ENCODE peak calls at places on chromosomes 7 and 10, in five cellular contexts. One of them, this sample, is unnamed.

GRCh38 chr10:91032614-91033248 is 111.8 kb upstream of the ANKRD1 start:
- DNase-seq in WTC11: no peak
- DNase-seq in GM13977: no peak
- DNase-seq in heart left ventricle: peak; percentile 48
- DNase-seq in left ventricle myocardium inferior: no peak
- DNase-seq in this sample: no peak

GRCh38 chr10:58023341-58024073 is 244.2 kb downstream of the IPMK start:
- DNase-seq in WTC11: no peak
- DNase-seq in heart left ventricle: no peak
- DNase-seq in left ventricle myocardium inferior: no peak
- DNase-seq in GM13977: no peak
- DNase-seq in this sample: no peak

GRCh38 chr10:15197276-15197675 is 28.8 kb upstream of the NMT2 start:
- DNase-seq in heart left ventricle: no peak
- DNase-seq in left ventricle myocardium inferior: no peak
- DNase-seq in WTC11: no peak
- DNase-seq in GM13977: no peak
- DNase-seq in this sample: no peak

GRCh38 chr7:83111391-83111790 is 51.3 kb downstream of the PCLO start:
- DNase-seq in GM13977: no peak
- DNase-seq in left ventricle myocardium inferior: no peak
- DNase-seq in heart left ventricle: no peak
- DNase-seq in WTC11: no peak
- DNase-seq in this sample: no peak

GRCh38 chr10:61836233-61836887 is 65.1 kb upstream of the ARID5B start:
- DNase-seq in heart left ventricle: no peak
- DNase-seq in GM13977: no peak
- DNase-seq in WTC11: no peak
- DNase-seq in left ventricle myocardium inferior: no peak
- DNase-seq in this sample: no peak

GRCh38 chr7:106345421-106346166 is 60.8 kb upstream of the NAMPT start:
- DNase-seq in left ventricle myocardium inferior: no peak
- DNase-seq in WTC11: no peak
- DNase-seq in heart left ventricle: no peak
- DNase-seq in GM13977: no peak
- DNase-seq in this sample: no peak

GRCh38 chr7:80630611-80631010 is 7.8 kb upstream of the CD36 start:
- DNase-seq in WTC11: no peak
- DNase-seq in GM13977: no peak
- DNase-seq in left ventricle myocardium inferior: no peak
- DNase-seq in heart left ventricle: no peak
- DNase-seq in this sample: no peak

GRCh38 chr10:48672596-48673255 is 11.9 kb upstream of the WDFY4 start:
- DNase-seq in left ventricle myocardium inferior: no peak
- DNase-seq in WTC11: no peak
- DNase-seq in heart left ventricle: no peak
- DNase-seq in GM13977: no peak
- DNase-seq in this sample: no peak

GRCh38 chr7:99614495-99614894 is 2.3 kb upstream of the ZSCAN25 start:
- DNase-seq in GM13977: no peak
- DNase-seq in heart left ventricle: no peak
- DNase-seq in left ventricle myocardium inferior: no peak
- DNase-seq in WTC11: no peak
- DNase-seq in this sample: no peak

GRCh38 chr10:55746002-55746401 is 615.1 kb downstream of the ZWINT start:
- DNase-seq in heart left ventricle: no peak
- DNase-seq in left ventricle myocardium inferior: no peak
- DNase-seq in WTC11: no peak
- DNase-seq in GM13977: no peak
- DNase-seq in this sample: no peak

GRCh38 chr7:39184387-39184786 is 206.7 kb downstream of the POU6F2 start:
- DNase-seq in left ventricle myocardium inferior: no peak
- DNase-seq in heart left ventricle: no peak
- DNase-seq in WTC11: no peak
- DNase-seq in GM13977: no peak
- DNase-seq in this sample: no peak

GRCh38 chr7:107788662-107789061 is 14.4 kb downstream of the SLC26A3 start:
- DNase-seq in heart left ventricle: no peak
- DNase-seq in WTC11: no peak
- DNase-seq in GM13977: no peak
- DNase-seq in left ventricle myocardium inferior: no peak
- DNase-seq in this sample: no peak

GRCh38 chr7:77887567-77887966 is 89.0 kb downstream of the PHTF2 start:
- DNase-seq in heart left ventricle: no peak
- DNase-seq in WTC11: no peak
- DNase-seq in left ventricle myocardium inferior: no peak
- DNase-seq in GM13977: no peak
- DNase-seq in this sample: no peak

DNA sequence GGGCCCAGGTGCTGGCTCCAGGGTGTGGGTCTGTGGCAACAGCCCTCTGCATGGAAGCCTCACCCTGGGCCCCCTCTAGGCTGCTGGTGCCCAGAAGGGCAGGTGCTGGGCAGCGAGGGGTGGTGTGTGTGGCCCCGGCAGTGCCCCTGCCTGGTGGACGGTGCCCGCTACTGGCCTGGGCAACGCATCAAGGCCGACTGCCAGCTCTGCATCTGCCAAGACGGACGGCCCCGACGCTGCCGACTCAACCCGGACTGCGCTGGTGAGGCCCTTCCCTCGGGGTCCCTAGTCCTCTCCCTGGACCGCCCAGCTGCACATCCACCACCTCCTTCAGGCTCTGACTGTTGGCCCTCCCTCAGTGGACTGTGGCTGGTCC is 18.8 kb upstream of the ZNF467 start:
- DNase-seq in left ventricle myocardium inferior: no peak
- DNase-seq in WTC11: no peak
- DNase-seq in heart left ventricle: no peak
- DNase-seq in GM13977: no peak
- DNase-seq in this sample: no peak
- TF ChIP-seq CTCF in left ventricle myocardium inferior: no peak
- TF ChIP-seq CTCF in WTC11: no peak
- TF ChIP-seq CTCF in heart left ventricle: no peak
- TF ChIP-seq CTCF in GM13977: no peak
- TF ChIP-seq CTCF in this sample: no peak

DNA sequence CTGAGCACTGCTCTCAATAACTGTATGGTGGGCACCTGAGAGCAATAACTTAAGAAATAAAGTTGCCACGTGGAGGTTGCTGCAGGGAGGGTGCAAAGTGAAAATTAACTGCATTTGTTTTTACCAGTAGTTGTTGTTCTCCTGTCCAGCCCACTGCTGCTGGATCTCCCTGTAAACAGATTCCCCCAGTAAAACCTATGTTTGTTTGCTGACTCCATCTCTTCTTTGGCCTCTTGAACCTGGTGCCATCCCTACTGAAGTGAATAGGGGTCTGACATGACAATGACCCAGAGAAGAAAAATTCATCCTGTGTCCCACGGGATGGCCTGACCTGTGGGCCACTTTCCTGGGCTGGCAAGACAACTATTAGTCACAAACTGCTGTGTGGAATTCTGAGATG is 1.7 kb downstream of the MBL2 start:
- DNase-seq in heart left ventricle: no peak
- DNase-seq in GM13977: no peak
- DNase-seq in WTC11: no peak
- DNase-seq in left ventricle myocardium inferior: no peak
- DNase-seq in this sample: no peak
- TF ChIP-seq CTCF in heart left ventricle: no peak
- TF ChIP-seq CTCF in GM13977: no peak
- TF ChIP-seq CTCF in WTC11: no peak
- TF ChIP-seq CTCF in left ventricle myocardium inferior: no peak
- TF ChIP-seq CTCF in this sample: no peak

DNA sequence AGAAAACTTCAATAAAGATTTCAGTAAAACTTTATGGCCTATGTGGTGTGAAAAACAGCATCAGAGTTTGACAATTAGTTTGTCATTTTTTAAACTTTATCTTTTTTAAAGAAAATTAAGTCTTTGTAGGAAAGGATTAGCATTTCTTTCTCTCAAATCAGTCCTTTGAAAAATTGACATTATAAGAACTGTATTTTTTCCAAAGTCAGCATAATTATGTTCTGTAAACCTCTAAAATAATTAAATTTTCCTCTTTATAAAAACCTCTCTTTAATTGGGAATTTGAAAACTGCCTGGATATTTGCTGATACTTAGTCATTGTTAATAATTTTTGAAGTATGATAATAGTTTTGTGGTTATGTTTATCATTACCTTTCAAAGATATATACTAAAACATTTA is 226.7 kb upstream of the KAT6B start:
- DNase-seq in left ventricle myocardium inferior: no peak
- DNase-seq in heart left ventricle: no peak
- DNase-seq in WTC11: no peak
- DNase-seq in GM13977: no peak
- DNase-seq in this sample: no peak
- TF ChIP-seq CTCF in left ventricle myocardium inferior: no peak
- TF ChIP-seq CTCF in heart left ventricle: no peak
- TF ChIP-seq CTCF in WTC11: no peak
- TF ChIP-seq CTCF in GM13977: no peak
- TF ChIP-seq CTCF in this sample: no peak

DNA sequence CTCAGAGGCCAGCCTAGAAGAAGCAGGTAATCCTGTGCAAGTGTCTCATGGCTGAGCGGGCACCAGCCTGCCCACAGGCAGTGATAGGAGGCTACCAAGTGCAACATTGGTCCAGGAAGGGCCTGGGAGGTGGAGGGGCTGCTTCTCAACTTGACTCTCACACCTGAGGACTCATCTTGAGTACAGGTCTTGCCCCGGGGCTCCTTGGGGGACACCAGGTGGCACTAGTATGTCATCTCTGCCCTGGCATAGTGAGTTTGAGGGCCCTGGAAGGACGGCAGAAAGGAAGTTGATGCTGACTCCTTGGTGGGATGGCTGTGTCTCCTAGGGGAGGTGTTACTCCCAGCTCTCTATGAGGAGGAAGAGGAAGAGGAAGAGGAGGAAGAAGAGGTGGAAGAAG is 2.3 kb downstream of the CCDC136 start:
- DNase-seq in left ventricle myocardium inferior: no peak
- DNase-seq in GM13977: peak; percentile 52
- DNase-seq in WTC11: no peak
- DNase-seq in heart left ventricle: no peak
- DNase-seq in this sample: no peak
- TF ChIP-seq CTCF in left ventricle myocardium inferior: peak; percentile 23
- TF ChIP-seq CTCF in GM13977: peak; percentile 44
- TF ChIP-seq CTCF in WTC11: no peak
- TF ChIP-seq CTCF in heart left ventricle: no peak
- TF ChIP-seq CTCF in this sample: no peak

DNA sequence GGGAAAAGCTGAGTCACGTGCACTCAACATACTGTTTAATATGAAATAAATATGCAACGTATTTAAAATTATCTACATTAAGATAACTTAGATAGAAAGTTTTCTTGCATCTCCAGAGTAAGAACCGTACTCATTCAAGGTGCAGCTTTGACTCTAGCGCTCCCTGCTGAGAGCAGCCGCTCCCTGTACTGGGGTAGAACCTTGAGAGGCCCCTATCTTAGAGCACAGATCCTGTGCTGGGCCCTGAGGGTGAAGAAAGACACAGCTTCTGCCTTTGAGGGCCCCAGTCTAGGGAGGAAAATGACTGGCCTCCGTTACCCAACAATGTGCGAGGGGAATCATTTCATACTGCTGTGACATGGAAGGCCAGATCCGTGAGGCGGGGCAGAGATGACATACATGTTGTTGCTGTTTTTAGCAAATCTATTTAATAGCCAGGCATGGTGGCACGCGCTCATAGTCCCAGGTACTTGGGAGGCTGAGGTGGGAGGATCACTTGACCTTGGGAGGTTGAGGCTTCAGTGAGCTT is 81.0 kb downstream of the SVIL start:
- DNase-seq in WTC11: no peak
- DNase-seq in left ventricle myocardium inferior: no peak
- DNase-seq in heart left ventricle: no peak
- DNase-seq in GM13977: no peak
- DNase-seq in this sample: no peak
- TF ChIP-seq CTCF in WTC11: no peak
- TF ChIP-seq CTCF in left ventricle myocardium inferior: no peak
- TF ChIP-seq CTCF in heart left ventricle: no peak
- TF ChIP-seq CTCF in GM13977: no peak
- TF ChIP-seq CTCF in this sample: no peak

DNA sequence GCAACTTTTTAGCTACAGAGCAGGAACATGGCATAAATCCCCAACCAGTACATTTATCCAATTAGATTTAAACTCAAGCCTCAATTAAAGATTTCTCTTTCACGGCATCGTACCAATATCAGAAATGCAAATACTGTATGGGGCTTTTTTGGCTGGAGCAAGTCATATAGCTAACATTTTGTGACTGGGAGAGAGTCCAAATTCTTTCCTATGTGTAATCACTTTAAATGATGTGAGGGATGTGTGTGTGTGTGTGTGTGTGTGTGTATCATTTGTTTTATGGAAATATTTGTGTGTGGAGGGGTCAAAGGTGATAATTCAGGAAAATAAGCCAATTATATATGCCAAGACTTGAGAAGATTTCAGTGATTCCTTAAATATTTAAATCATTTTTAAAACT is 196.6 kb downstream of the TRIL start:
- DNase-seq in GM13977: no peak
- DNase-seq in heart left ventricle: no peak
- DNase-seq in left ventricle myocardium inferior: no peak
- DNase-seq in WTC11: no peak
- DNase-seq in this sample: no peak
- TF ChIP-seq CTCF in GM13977: no peak
- TF ChIP-seq CTCF in heart left ventricle: no peak
- TF ChIP-seq CTCF in left ventricle myocardium inferior: no peak
- TF ChIP-seq CTCF in WTC11: no peak
- TF ChIP-seq CTCF in this sample: no peak

GRCh38 chr7:94375713-94376112 is 19.0 kb upstream of the COL1A2 start:
- DNase-seq in WTC11: no peak
- DNase-seq in heart left ventricle: peak; percentile 35
- DNase-seq in GM13977: no peak
- DNase-seq in left ventricle myocardium inferior: no peak
- DNase-seq in this sample: no peak

GRCh38 chr7:94374721-94375120 is 20.0 kb upstream of the COL1A2 start:
- DNase-seq in WTC11: no peak
- DNase-seq in heart left ventricle: no peak
- DNase-seq in left ventricle myocardium inferior: no peak
- DNase-seq in GM13977: no peak
- DNase-seq in this sample: no peak

GRCh38 chr7:94376281-94376680 is 18.4 kb upstream of the COL1A2 start:
- DNase-seq in GM13977: no peak
- DNase-seq in heart left ventricle: no peak
- DNase-seq in WTC11: no peak
- DNase-seq in left ventricle myocardium inferior: no peak
- DNase-seq in this sample: no peak

GRCh38 chr7:94375167-94375566 is 19.5 kb upstream of the COL1A2 start:
- DNase-seq in left ventricle myocardium inferior: peak; percentile 39
- DNase-seq in GM13977: no peak
- DNase-seq in heart left ventricle: peak; percentile 50
- DNase-seq in WTC11: peak; percentile 30
- DNase-seq in this sample: peak; percentile 26

GRCh38 chr7:94374231-94374630 is 20.5 kb upstream of the COL1A2 start:
- DNase-seq in left ventricle myocardium inferior: peak; percentile 79
- DNase-seq in GM13977: no peak
- DNase-seq in heart left ventricle: peak; percentile 75
- DNase-seq in WTC11: peak; percentile 43
- DNase-seq in this sample: peak; percentile 49
- TF ChIP-seq CTCF in left ventricle myocardium inferior: no peak
- TF ChIP-seq CTCF in GM13977: no peak
- TF ChIP-seq CTCF in heart left ventricle: no peak
- TF ChIP-seq CTCF in WTC11: no peak
- TF ChIP-seq CTCF in this sample: no peak